ENCODE peak calls at places on chromosomes 5 and 9, in four cellular contexts. F is endothelial cell; R is RPMI8226; X is CD8-positive, alpha-beta memory T cell. D is an unnamed sample.

GRCh38 chr5:102811962-102812361 is 56.9 kb downstream of the PAM start:
- DNase-seq in F (no peak), R (no peak), X (no peak), D (no peak)

GRCh38 chr9:130029591-130029990 is 13.4 kb downstream of the FNBP1 start:
- DNase-seq in F (no peak), R (peak; percentile 0), X (no peak), D (no peak)

GRCh38 chr9:124306098-124306735 is 48.5 kb downstream of the NEK6 start:
- DNase-seq in F (no peak), R (no peak), X (no peak), D (no peak)

GRCh38 chr5:158876263-158876942 is 223.3 kb downstream of the EBF1 start:
- DNase-seq in F (no peak), R (no peak), X (no peak), D (no peak)

GRCh38 chr9:88947581-88948573 is 43.4 kb upstream of the S1PR3 start:
- DNase-seq in F (no peak), R (no peak), X (no peak), D (no peak)

GRCh38 chr5:73137575-73138530 is 17.5 kb downstream of the TMEM171 start:
- DNase-seq in F (no peak), R (no peak), X (no peak), D (no peak)

GRCh38 chr5:172508471-172509404 is 54.4 kb upstream of the SH3PXD2B start:
- DNase-seq in F (peak; percentile 0), R (no peak), X (no peak), D (no peak)

GRCh38 chr9:94212091-94212490 is 47.0 kb upstream of the ZNF169 start:
- DNase-seq in F (no peak), R (no peak), X (no peak), D (no peak)

GRCh38 chr9:121288874-121289553 is 21.1 kb downstream of the GSN start:
- DNase-seq in F (peak; percentile 33), R (no peak), X (no peak), D (no peak)

D was measured in T-cell.